ENCODE peak calls at places on chromosomes 1 and 21, in five cellular contexts. I is OCI-LY7, F is IMR-90, O is PC-3, L is neural progenitor cell. B is an unnamed sample.

GRCh38 chr1:211420389-211420788 is 71.6 kb downstream of the RD3 start:
- DNase-seq in I (no peak), F (peak; percentile 54), O (peak; percentile 21), L (peak; percentile 7), B (no peak)

GRCh38 chr1:230820568-230820967 is 47.8 kb downstream of the C1orf198 start:
- DNase-seq in I (no peak), F (no peak), O (no peak), L (no peak), B (no peak)

GRCh38 chr1:40257313-40257687 is 736 bp upstream of the ZMPSTE24 start:
- DNase-seq in I (no peak), F (no peak), O (no peak), L (no peak), B (no peak)

GRCh38 chr1:195237161-195237889 is 1370.9 kb downstream of the KCNT2 start:
- DNase-seq in I (no peak), F (no peak), O (no peak), L (no peak), B (no peak)

GRCh38 chr1:226029093-226029496 is 30.0 kb upstream of the SDE2 start:
- DNase-seq in I (peak; percentile 83), F (no peak), O (no peak), L (no peak), B (no peak)

GRCh38 chr1:194930132-194930531 is 1678.1 kb downstream of the KCNT2 start:
- DNase-seq in I (no peak), F (peak; percentile 29), O (no peak), L (no peak), B (no peak)

GRCh38 chr21:44450999-44451398 is 4.3 kb upstream of the LRRC3 start:
- DNase-seq in I (no peak), F (no peak), O (no peak), L (no peak), B (no peak)

GRCh38 chr1:46490603-46491499 is 1.2 kb downstream of the DMBX1 start:
- DNase-seq in I (no peak), F (no peak), O (no peak), L (peak; percentile 47), B (peak; percentile 11)

GRCh38 chr1:111510003-111510380 is 6.6 kb upstream of the ADORA3 start:
- DNase-seq in I (no peak), F (no peak), O (no peak), L (no peak), B (peak; percentile 26)

GRCh38 chr1:78102916-78103315 is 57.1 kb downstream of the GIPC2 start:
- DNase-seq in I (no peak), F (peak; percentile 32), O (no peak), L (no peak), B (peak; percentile 37)

GRCh38 chr21:45211661-45212060 is 76.0 kb downstream of the POFUT2 start:
- DNase-seq in I (no peak), F (no peak), O (no peak), L (no peak), B (no peak)

GRCh38 chr1:17403081-17403480 is 31.1 kb downstream of the PADI6 start:
- DNase-seq in I (no peak), F (no peak), O (peak; percentile 72), L (no peak), B (no peak)

GRCh38 chr1:230303822-230304221 is 122.3 kb downstream of the PGBD5 start:
- DNase-seq in I (no peak), F (peak; percentile 48), O (peak; percentile 28), L (no peak), B (peak; percentile 59)

GRCh38 chr1:33712176-33712575 is 151.7 kb upstream of the HMGB4 start:
- DNase-seq in I (no peak), F (no peak), O (no peak), L (no peak), B (no peak)

GRCh38 chr1:155218854-155219591 is 10.5 kb downstream of the MTX1 start:
- DNase-seq in I (peak; percentile 73), F (peak; percentile 69), O (peak; percentile 35), L (peak; percentile 78), B (peak; percentile 59)

GRCh38 chr1:101239095-101240040 is 2.5 kb downstream of the S1PR1 start:
- DNase-seq in I (no peak), F (no peak), O (no peak), L (no peak), B (peak; percentile 68)

GRCh38 chr21:37273911-37274690 is 7.0 kb upstream of the VPS26C start:
- DNase-seq in I (no peak), F (no peak), O (no peak), L (no peak), B (no peak)

GRCh38 chr1:106907795-106908194 is 148.7 kb upstream of the PRMT6 start:
- DNase-seq in I (peak; percentile 88), F (no peak), O (no peak), L (no peak), B (no peak)

GRCh38 chr1:26352338-26352679 is 1.6 kb downstream of the CRYBG2 start:
- DNase-seq in I (no peak), F (no peak), O (no peak), L (no peak), B (no peak)

GRCh38 chr1:228830954-228831481 is 95.7 kb downstream of the RHOU start:
- DNase-seq in I (no peak), F (peak; percentile 65), O (peak; percentile 87), L (no peak), B (no peak)

GRCh38 chr1:94702440-94702810 is 117.7 kb upstream of the SLC44A3 start:
- DNase-seq in I (no peak), F (peak; percentile 38), O (no peak), L (no peak), B (no peak)

GRCh38 chr1:113903496-113904291 is 905 bp downstream of the AP4B1 start:
- DNase-seq in I (peak; percentile 51), F (no peak), O (peak; percentile 14), L (no peak), B (no peak)

GRCh38 chr21:33734818-33735217 is 92.5 kb downstream of the ITSN1 start:
- DNase-seq in I (no peak), F (no peak), O (no peak), L (no peak), B (no peak)

GRCh38 chr1:7469255-7469938 is 301.7 kb upstream of the VAMP3 start:
- DNase-seq in I (no peak), F (no peak), O (no peak), L (no peak), B (no peak)

GRCh38 chr1:58929667-58930325 is 145.9 kb upstream of the JUN start:
- DNase-seq in I (no peak), F (no peak), O (peak; percentile 60), L (no peak), B (no peak)

GRCh38 chr1:235952950-235953615 is 86.4 kb upstream of the LYST start:
- DNase-seq in I (no peak), F (no peak), O (peak; percentile 50), L (no peak), B (no peak)

GRCh38 chr1:30520461-30520860 is 202.9 kb downstream of the MATN1 start:
- DNase-seq in I (no peak), F (no peak), O (no peak), L (no peak), B (no peak)

GRCh38 chr1:1173793-1174415 is at the start of gene TTLL10:
- DNase-seq in I (no peak), F (no peak), O (no peak), L (peak; percentile 69), B (no peak)

GRCh38 chr1:152189657-152190442 is 30.8 kb upstream of the RPTN start:
- DNase-seq in I (peak; percentile 48), F (peak; percentile 38), O (peak; percentile 83), L (peak; percentile 57), B (peak; percentile 65)
- H2AFZ ChIP-seq in I (no peak overlapping the region), F (peak overlapping the region; percentile 75), O (peak overlapping the region; percentile 82), L (no peak overlapping the region), B (peak overlapping the region; percentile 94)

DNA sequence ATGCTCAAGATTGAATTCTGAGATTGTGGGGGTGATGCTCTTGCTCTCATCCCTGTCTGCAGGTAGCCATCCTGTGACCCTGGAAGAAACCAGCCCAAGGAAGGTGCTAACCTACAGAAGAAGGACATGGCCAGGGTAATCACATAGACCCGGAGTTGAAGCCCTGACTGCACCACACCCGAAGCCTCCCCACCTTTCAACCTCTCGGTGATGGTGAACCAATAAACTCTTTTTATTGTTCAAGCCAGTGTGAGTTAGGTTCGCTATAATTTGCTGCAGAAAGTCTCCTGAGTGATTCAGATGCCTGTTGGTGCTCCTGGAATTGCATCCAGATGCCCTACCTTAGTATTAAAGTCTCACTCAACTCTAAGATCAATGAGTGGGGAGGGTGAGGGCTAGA is 163.6 kb downstream of the PLPP3 start:
- DNase-seq in I (no peak), F (no peak), O (no peak), L (no peak), B (no peak)
- H2AFZ ChIP-seq in I (no peak overlapping the region), F (no peak overlapping the region), O (no peak overlapping the region), L (peak overlapping the region; percentile 48), B (no peak overlapping the region)

GRCh38 chr1:87117761-87118160 is 203.3 kb downstream of the HS2ST1 start:
- DNase-seq in I (no peak), F (peak; percentile 55), O (peak; percentile 47), L (no peak), B (no peak)

GRCh38 chr1:87123610-87124009 is 205.1 kb upstream of the LMO4 start:
- DNase-seq in I (no peak), F (no peak), O (no peak), L (no peak), B (no peak)

GRCh38 chr1:87120779-87121178 is 206.3 kb downstream of the HS2ST1 start:
- DNase-seq in I (peak; percentile 30), F (no peak), O (peak; percentile 32), L (no peak), B (no peak)

GRCh38 chr1:87119741-87120140 is 205.3 kb downstream of the HS2ST1 start:
- DNase-seq in I (no peak), F (no peak), O (no peak), L (no peak), B (no peak)

GRCh38 chr1:87121732-87122163 is 206.9 kb upstream of the LMO4 start:
- DNase-seq in I (no peak), F (peak; percentile 25), O (no peak), L (no peak), B (no peak)
- H2AFZ ChIP-seq in I (no peak overlapping the region), F (peak overlapping the region; percentile 65), O (no peak overlapping the region), L (no peak overlapping the region), B (no peak overlapping the region)

GRCh38 chr1:160836561-160836960 is 26.1 kb downstream of the CD244 start:
- DNase-seq in I (no peak), F (no peak), O (no peak), L (no peak), B (no peak)

GRCh38 chr1:160837558-160838205 is 25.0 kb downstream of the CD244 start:
- DNase-seq in I (peak; percentile 97), F (no peak), O (peak; percentile 92), L (peak; percentile 38), B (no peak)

GRCh38 chr1:160838876-160839275 is 23.8 kb downstream of the CD244 start:
- DNase-seq in I (no peak), F (no peak), O (no peak), L (no peak), B (no peak)

GRCh38 chr1:160834945-160835565 is 27.6 kb downstream of the CD244 start:
- DNase-seq in I (peak; percentile 80), F (peak; percentile 31), O (peak; percentile 77), L (peak; percentile 68), B (peak; percentile 36)

GRCh38 chr1:160836981-160837557 is 25.6 kb downstream of the CD244 start:
- DNase-seq in I (no peak), F (no peak), O (no peak), L (peak; percentile 12), B (no peak)
- H2AFZ ChIP-seq in I (peak overlapping the region; percentile 81), F (no peak overlapping the region), O (no peak overlapping the region), L (no peak overlapping the region), B (no peak overlapping the region)